ENCODE peak calls at places on chromosomes 6 and 20, in nine cellular contexts. Y, D, U, O, M, Z, K, S and G are unnamed samples.

GRCh38 chr20:13220857-13221297 is at the start of gene ISM1:
- DNase-seq in S (no peak), U (peak), K (peak), O (no peak), Z (no peak), M (peak), D (peak), Y (peak), G (peak)

GRCh38 chr6:10873374-10873773 is 8.5 kb downstream of the GCM2 start:
- DNase-seq in Y (no peak), O (peak), S (no peak), K (no peak), Z (no peak), M (no peak), U (no peak), D (no peak), G (no peak)

GRCh38 chr6:33198159-33198852 is 2.2 kb downstream of the RXRB start:
- DNase-seq in M (no peak), O (no peak), Z (no peak), S (no peak), D (no peak), K (no peak), Y (no peak), U (no peak), G (no peak)

GRCh38 chr20:63750807-63751470 is 11.4 kb downstream of the SLC2A4RG start:
- DNase-seq in Z (no peak), M (no peak), Y (peak), U (no peak), O (no peak), S (no peak), D (peak), K (peak), G (peak)

GRCh38 chr6:38404355-38404754 is 235.4 kb downstream of the BTBD9 start:
- DNase-seq in M (no peak), S (no peak), U (no peak), Z (no peak), O (no peak), Y (no peak), K (no peak), D (no peak), G (no peak)

GRCh38 chr20:22862645-22863230 is 172.4 kb upstream of the SSTR4 start:
- DNase-seq in Y (no peak), S (peak), M (no peak), Z (no peak), D (no peak), U (no peak), O (peak), K (no peak), G (no peak)

GRCh38 chr6:4668271-4669179 is 107.7 kb upstream of the CDYL start:
- DNase-seq in Y (no peak), D (no peak), U (no peak), K (no peak), M (no peak), O (no peak), S (no peak), Z (no peak), G (no peak)

GRCh38 chr6:3870528-3870925 is 21.4 kb downstream of the FAM50B start:
- DNase-seq in M (no peak), Y (no peak), O (no peak), U (no peak), S (no peak), K (no peak), D (no peak), Z (no peak), G (no peak)

GRCh38 chr6:28587746-28588075 is 62.0 kb downstream of the GPX5 start:
- DNase-seq in O (no peak), Z (no peak), S (no peak), Y (no peak), D (no peak), M (no peak), U (no peak), K (no peak), G (no peak)

GRCh38 chr6:37381579-37381978 is 27.8 kb downstream of the RNF8 start:
- DNase-seq in Y (no peak), M (no peak), S (no peak), U (peak), Z (no peak), O (peak), K (peak), D (peak), G (peak)

GRCh38 chr6:136566851-136567250 is 16.6 kb upstream of the MAP7 start:
- DNase-seq in D (no peak), K (no peak), S (no peak), M (no peak), Z (no peak), Y (no peak), U (no peak), O (peak), G (no peak)

GRCh38 chr6:136571065-136571464 is 20.8 kb upstream of the MAP7 start:
- DNase-seq in M (no peak), Y (no peak), Z (no peak), D (no peak), O (no peak), S (no peak), U (peak), K (no peak), G (no peak)

GRCh38 chr6:136568129-136568528 is 17.9 kb upstream of the MAP7 start:
- DNase-seq in S (no peak), Z (no peak), Y (no peak), K (no peak), U (no peak), O (no peak), M (no peak), D (no peak), G (no peak)

GRCh38 chr6:136566007-136566487 is 15.8 kb upstream of the MAP7 start:
- DNase-seq in O (peak), D (no peak), M (no peak), U (no peak), S (peak), Z (no peak), K (no peak), Y (no peak), G (no peak)

GRCh38 chr6:136567688-136568087 is 17.5 kb upstream of the MAP7 start:
- DNase-seq in D (no peak), K (no peak), M (no peak), S (no peak), Z (no peak), O (peak), U (no peak), Y (no peak), G (no peak)
- H3K27ac ChIP-seq in D (no peak), K (no peak), M (no peak), S (no peak), Z (no peak), O (peak), U (no peak), Y (no peak), G (no peak)

GRCh38 chr6:142693446-142693845 is 251.5 kb downstream of the HIVEP2 start:
- DNase-seq in U (no peak), D (no peak), Y (no peak), K (no peak), S (no peak), Z (no peak), O (peak), M (no peak), G (no peak)
- H3K4me3 ChIP-seq in U (no peak), D (no peak), Y (no peak), K (no peak), S (no peak), Z (no peak), O (no peak), M (no peak), G (no peak)

DNA sequence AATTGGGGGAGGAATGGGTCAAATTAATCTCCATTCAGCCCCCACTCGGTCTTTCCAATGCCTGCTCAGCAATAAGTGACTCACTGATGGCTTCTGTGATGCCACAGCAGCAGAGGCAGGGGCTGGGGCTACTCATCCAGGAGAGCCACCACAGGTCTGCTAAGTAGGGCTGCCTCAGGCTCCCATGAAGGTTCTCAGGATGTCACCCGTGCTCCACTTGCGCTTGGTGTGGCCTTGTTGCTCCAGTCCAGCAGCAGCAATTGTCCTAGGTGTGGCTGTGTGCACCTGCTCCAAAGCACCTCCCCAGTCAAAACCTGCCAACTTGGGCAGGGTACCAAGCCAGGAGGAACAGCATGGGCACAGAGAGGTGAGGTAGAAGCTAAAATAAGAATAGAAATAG is 627 bp upstream of the LY6G6C start:
- DNase-seq in O (no peak), K (no peak), S (no peak), U (no peak), D (no peak), Y (no peak), Z (no peak), M (no peak), G (no peak)
- H3K27ac ChIP-seq in O (no peak), K (no peak), S (no peak), U (no peak), D (no peak), Y (no peak), Z (no peak), M (no peak), G (no peak)

GRCh38 chr20:50733644-50734349 is 2.4 kb downstream of the PARD6B start:
- DNase-seq in M (no peak), O (peak), D (no peak), Z (no peak), S (no peak), Y (no peak), U (no peak), K (no peak), G (no peak)
- H3K4me3 ChIP-seq in M (no peak), O (peak), D (no peak), Z (no peak), S (no peak), Y (no peak), U (no peak), K (no peak), G (no peak)

GRCh38 chr6:21986703-21987102 is 310.1 kb downstream of the PRL start:
- DNase-seq in U (no peak), Z (no peak), K (no peak), S (no peak), O (no peak), D (no peak), M (no peak), Y (no peak), G (no peak)
- H3K27ac ChIP-seq in U (no peak), Z (peak), K (peak), S (peak), O (no peak), D (no peak), M (peak), Y (no peak), G (no peak)

DNA sequence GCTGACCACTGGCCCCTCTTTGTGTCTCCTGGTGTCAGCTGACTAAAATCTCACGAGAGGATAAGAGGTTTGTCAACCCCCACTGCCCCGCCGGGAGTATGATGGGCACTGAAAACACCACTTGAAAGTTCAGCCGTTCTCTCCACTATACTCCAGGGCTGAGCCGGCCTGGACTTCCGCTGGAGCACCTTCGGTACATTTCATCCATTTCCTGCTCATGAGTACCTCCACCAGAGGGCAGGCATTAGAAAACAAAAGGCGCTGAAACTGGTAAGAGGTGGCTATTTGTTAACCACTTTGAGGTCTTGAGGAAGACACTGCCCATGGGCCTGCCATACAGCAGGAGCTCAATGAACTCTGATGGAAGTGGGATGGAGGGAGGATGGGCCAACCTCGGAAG is 17.9 kb upstream of the ANKRD60 start:
- DNase-seq in D (no peak), U (peak), Y (no peak), K (no peak), Z (no peak), M (no peak), S (no peak), O (peak), G (no peak)
- H3K4me3 ChIP-seq in D (no peak), U (no peak), Y (no peak), K (no peak), Z (no peak), M (no peak), S (no peak), O (no peak), G (no peak)

GRCh38 chr20:3123542-3123941 is 36.1 kb downstream of the FASTKD5 start:
- DNase-seq in O (no peak), S (no peak), Z (no peak), U (no peak), Y (no peak), D (no peak), K (no peak), M (no peak), G (no peak)
- H3K27ac ChIP-seq in O (peak), S (no peak), Z (no peak), U (no peak), Y (no peak), D (peak), K (no peak), M (peak), G (peak)

DNA sequence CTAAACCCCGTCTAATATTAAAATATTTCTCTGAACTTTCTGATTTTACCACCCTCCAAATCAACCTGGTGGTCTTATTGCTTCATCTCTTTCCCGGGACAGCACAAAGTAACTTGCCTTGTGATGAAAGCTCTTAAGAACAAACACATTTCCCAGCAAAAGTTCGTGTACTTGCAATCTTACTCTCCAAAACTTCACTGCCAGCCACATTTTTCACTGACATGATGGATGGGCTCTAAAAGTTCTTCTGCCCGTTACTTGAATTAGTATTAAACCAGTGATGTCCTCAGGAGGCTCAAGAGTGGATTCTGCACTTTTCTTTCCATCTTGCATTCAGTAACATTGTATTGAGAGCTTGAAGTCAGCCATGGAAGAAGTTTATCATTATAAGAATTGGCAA is 731.6 kb upstream of the GJE1 start:
- DNase-seq in U (no peak), M (no peak), O (no peak), D (no peak), K (no peak), Z (no peak), S (no peak), Y (no peak), G (no peak)
- H3K4me3 ChIP-seq in U (no peak), M (no peak), O (no peak), D (no peak), K (no peak), Z (no peak), S (no peak), Y (no peak), G (no peak)

DNA sequence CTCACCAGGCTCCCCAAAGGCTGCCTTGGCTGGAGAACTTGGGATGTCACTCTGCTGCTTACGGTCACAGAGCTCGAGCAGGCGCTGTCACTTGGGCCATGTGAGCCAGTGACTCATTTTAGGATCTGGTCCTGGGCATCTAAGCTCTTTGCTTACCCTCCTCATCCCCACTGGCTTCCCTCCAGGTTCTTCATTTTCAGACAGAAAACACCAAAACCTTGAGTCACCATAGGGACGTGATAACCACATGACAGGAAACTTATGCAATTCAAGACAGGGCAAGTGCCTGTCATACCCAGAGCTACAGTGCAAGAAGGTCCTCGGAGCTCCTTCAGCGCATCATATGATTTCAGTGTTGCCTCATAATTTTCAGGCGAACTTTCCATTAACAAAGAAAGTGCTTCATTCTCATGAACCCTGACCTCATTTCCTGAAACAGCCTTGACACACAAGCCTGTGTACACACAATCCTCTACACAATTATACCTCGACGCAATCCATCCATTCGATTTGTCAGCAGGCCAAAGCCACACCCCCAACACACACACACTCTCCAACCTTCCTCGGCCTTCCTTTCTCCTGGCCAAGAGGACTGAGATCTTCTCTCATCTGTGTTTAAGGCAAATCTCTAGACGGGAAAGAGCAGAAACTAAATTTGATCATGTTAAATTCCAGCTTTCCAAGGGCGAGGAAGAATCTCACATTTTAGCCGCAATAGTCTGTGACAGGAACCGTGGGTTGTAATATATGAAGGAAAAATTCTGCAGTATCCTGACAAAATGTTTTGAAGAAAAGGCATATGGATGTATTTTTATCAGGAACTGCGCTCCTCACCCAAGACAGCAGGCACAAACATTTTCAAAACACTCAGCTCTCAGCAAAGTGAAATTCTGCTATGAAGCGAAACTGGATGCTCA is 25.3 kb downstream of the TBC1D7 start:
- DNase-seq in Y (no peak), S (peak), M (peak), D (no peak), O (peak), K (no peak), U (peak), Z (peak), G (peak)
- H3K27ac ChIP-seq in Y (no peak), S (peak), M (peak), D (no peak), O (peak), K (peak), U (no peak), Z (peak), G (no peak)

GRCh38 chr20:17444091-17444490 is 87.1 kb downstream of the BFSP1 start:
- DNase-seq in D (no peak), S (no peak), K (no peak), Y (no peak), Z (no peak), U (no peak), O (no peak), M (no peak), G (no peak)

GRCh38 chr20:17443326-17443858 is 87.8 kb downstream of the BFSP1 start:
- DNase-seq in D (no peak), O (no peak), Z (no peak), Y (no peak), M (no peak), K (no peak), U (no peak), S (no peak), G (no peak)

GRCh38 chr20:17448071-17448470 is 83.1 kb downstream of the BFSP1 start:
- DNase-seq in Y (no peak), K (no peak), M (no peak), O (no peak), Z (no peak), S (no peak), D (no peak), U (no peak), G (no peak)

GRCh38 chr20:17446171-17446570 is 85.0 kb downstream of the BFSP1 start:
- DNase-seq in D (no peak), Z (no peak), S (no peak), O (no peak), M (no peak), Y (no peak), K (no peak), U (no peak), G (no peak)

GRCh38 chr20:17445561-17445960 is 85.6 kb downstream of the BFSP1 start:
- DNase-seq in K (no peak), M (no peak), Y (no peak), O (no peak), Z (no peak), D (no peak), U (no peak), S (no peak), G (no peak)
- H3K4me3 ChIP-seq in K (no peak), M (no peak), Y (no peak), O (no peak), Z (no peak), D (no peak), U (no peak), S (no peak), G (no peak)